ENCODE peak calls at places on chromosomes 6 and 20, in four cellular contexts. F is uterus, L is heart left ventricle, C is lower lobe of right lung. Q is an unnamed sample.
A peak's percentile ranks its signal among the peaks of the same experiment; 100 is the strongest.

GRCh38 chr6:48389146-48390043 is 278.4 kb upstream of the PTCHD4 start:
- DNase-seq in F (no peak), L (no peak), C (no peak), Q (no peak)

GRCh38 chr20:45320948-45321595 is 13.0 kb upstream of the MATN4 start:
- DNase-seq in F (no peak), L (no peak), C (no peak), Q (no peak)

GRCh38 chr20:45229264-45230056 is 8.3 kb downstream of the SEMG2 start:
- DNase-seq in F (no peak), L (no peak), C (peak; percentile 74), Q (no peak)

GRCh38 chr6:143980921-143981320 is 27.1 kb downstream of the PLAGL1 start:
- DNase-seq in F (no peak), L (no peak), C (no peak), Q (no peak)

GRCh38 chr6:37042139-37042538 is 36.7 kb downstream of the FGD2 start:
- DNase-seq in F (no peak), L (no peak), C (peak; percentile 31), Q (no peak)

GRCh38 chr6:2047855-2048254 is 197.6 kb downstream of the GMDS start:
- DNase-seq in F (no peak), L (no peak), C (no peak), Q (no peak)

GRCh38 chr6:101783287-101783686 is 389.8 kb downstream of the GRIK2 start:
- DNase-seq in F (no peak), L (no peak), C (no peak), Q (no peak)

GRCh38 chr20:34850969-34851368 is 21.7 kb downstream of the GGT7 start:
- DNase-seq in F (no peak), L (no peak), C (no peak), Q (peak; percentile 45)

GRCh38 chr6:80348263-80348662 is 241.8 kb downstream of the BCKDHB start:
- DNase-seq in F (no peak), L (peak; percentile 60), C (no peak), Q (no peak)

GRCh38 chr20:40651121-40651520 is 37.9 kb downstream of the MAFB start:
- DNase-seq in F (no peak), L (no peak), C (no peak), Q (no peak)

GRCh38 chr6:15810618-15811017 is 147.8 kb upstream of the DTNBP1 start:
- DNase-seq in F (no peak), L (no peak), C (no peak), Q (no peak)
- H3K27ac ChIP-seq in F (no peak overlapping the region), L (no peak overlapping the region), C (no peak overlapping the region), Q (no peak overlapping the region)

GRCh38 chr6:138487122-138487604 is 12.1 kb downstream of the NHSL1 start:
- DNase-seq in F (no peak), L (no peak), C (no peak), Q (no peak)

GRCh38 chr6:138485005-138485545 is 14.2 kb downstream of the NHSL1 start:
- DNase-seq in F (no peak), L (no peak), C (no peak), Q (no peak)

GRCh38 chr6:138485586-138486248 is 13.6 kb downstream of the NHSL1 start:
- DNase-seq in F (no peak), L (no peak), C (no peak), Q (no peak)

GRCh38 chr6:138483911-138484731 is 15.2 kb downstream of the NHSL1 start:
- DNase-seq in F (no peak), L (no peak), C (no peak), Q (no peak)

GRCh38 chr6:138486249-138487121 is 12.8 kb downstream of the NHSL1 start:
- DNase-seq in F (no peak), L (no peak), C (no peak), Q (no peak)
- H3K27ac ChIP-seq in F (no peak overlapping the region), L (no peak overlapping the region), C (no peak overlapping the region), Q (no peak overlapping the region)

DNA sequence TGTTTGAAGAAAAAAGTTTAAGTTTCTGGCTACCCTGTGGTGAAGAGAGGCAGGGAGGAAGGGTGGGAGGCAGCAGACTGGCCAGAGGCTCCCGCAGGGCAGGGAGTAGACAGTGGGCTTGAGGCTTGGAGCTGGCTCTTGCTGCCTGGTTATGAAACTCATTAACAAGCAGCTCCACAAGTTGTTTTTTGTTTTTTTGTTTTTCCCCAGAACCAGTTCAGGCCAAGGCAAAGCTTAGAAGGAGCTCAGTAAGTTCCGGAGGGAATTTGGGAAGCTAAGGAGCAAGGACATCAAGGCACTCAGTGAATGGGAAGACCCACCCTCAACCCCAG is 4.0 kb downstream of the DLL1 start:
- DNase-seq in F (no peak), L (no peak), C (no peak), Q (no peak)
- H3K27ac ChIP-seq in F (peak overlapping the region; percentile 39), L (peak overlapping the region; percentile 89), C (peak overlapping the region; percentile 53), Q (no peak overlapping the region)

GRCh38 chr6:106800379-106800778 is 171.0 kb downstream of the QRSL1 start:
- DNase-seq in F (no peak), L (no peak), C (no peak), Q (no peak)

GRCh38 chr6:106796754-106797153 is 167.4 kb downstream of the QRSL1 start:
- DNase-seq in F (no peak), L (no peak), C (no peak), Q (no peak)

GRCh38 chr6:106799008-106799952 is 169.9 kb downstream of the QRSL1 start:
- DNase-seq in F (no peak), L (no peak), C (no peak), Q (no peak)

GRCh38 chr6:106794129-106794528 is 164.8 kb downstream of the QRSL1 start:
- DNase-seq in F (no peak), L (no peak), C (no peak), Q (no peak)

DNA sequence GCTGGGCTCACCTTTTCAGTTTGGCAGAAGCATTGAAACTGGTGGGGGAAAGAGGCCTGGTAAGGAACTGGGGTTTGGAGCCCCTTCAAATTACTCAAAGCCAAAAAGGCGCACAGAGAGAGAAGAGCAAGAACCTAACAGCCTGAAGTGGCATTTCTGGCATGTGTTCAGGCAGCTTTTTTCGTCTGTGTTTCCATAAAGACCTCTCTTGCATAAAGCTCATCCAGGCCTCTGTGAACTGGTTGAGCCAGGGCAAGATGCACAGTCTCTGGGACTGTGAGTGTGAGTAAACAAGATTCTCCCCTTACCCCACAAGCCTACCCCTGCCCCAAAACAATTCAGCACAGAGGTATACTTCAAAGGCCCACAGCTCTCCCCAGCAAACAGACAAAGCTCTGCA is 167.8 kb downstream of the QRSL1 start:
- DNase-seq in F (no peak), L (no peak), C (no peak), Q (no peak)
- H3K27ac ChIP-seq in F (no peak overlapping the region), L (no peak overlapping the region), C (no peak overlapping the region), Q (no peak overlapping the region)

GRCh38 chr6:158812611-158813010 is 6.6 kb downstream of the EZR start:
- DNase-seq in F (no peak), L (no peak), C (no peak), Q (no peak)

GRCh38 chr6:158808918-158809678 is 10.1 kb downstream of the EZR start:
- DNase-seq in F (no peak), L (no peak), C (no peak), Q (no peak)

GRCh38 chr6:158808442-158808833 is 10.7 kb downstream of the EZR start:
- DNase-seq in F (no peak), L (no peak), C (no peak), Q (no peak)

GRCh38 chr6:158813032-158813431 is 6.1 kb downstream of the EZR start:
- DNase-seq in F (no peak), L (no peak), C (no peak), Q (no peak)

GRCh38 chr6:158810149-158811095 is 8.7 kb downstream of the EZR start:
- DNase-seq in F (no peak), L (no peak), C (no peak), Q (no peak)
- H3K27ac ChIP-seq in F (no peak overlapping the region), L (no peak overlapping the region), C (no peak overlapping the region), Q (no peak overlapping the region)

GRCh38 chr6:31632279-31632946 is 11.9 kb downstream of the PRRC2A start:
- DNase-seq in F (no peak), L (no peak), C (no peak), Q (no peak)

GRCh38 chr6:31636698-31637596 is 15.5 kb downstream of the BAG6 start:
- DNase-seq in F (no peak), L (no peak), C (no peak), Q (no peak)

GRCh38 chr6:31634131-31634530 is 13.6 kb downstream of the PRRC2A start:
- DNase-seq in F (no peak), L (no peak), C (no peak), Q (no peak)

GRCh38 chr6:31633447-31633846 is 12.9 kb downstream of the PRRC2A start:
- DNase-seq in F (no peak), L (no peak), C (no peak), Q (no peak)

GRCh38 chr6:31634969-31635575 is 14.6 kb downstream of the PRRC2A start:
- DNase-seq in F (no peak), L (no peak), C (no peak), Q (no peak)
- H3K27ac ChIP-seq in F (no peak overlapping the region), L (no peak overlapping the region), C (no peak overlapping the region), Q (no peak overlapping the region)

GRCh38 chr6:111842891-111843290 is 30.4 kb downstream of the FYN start:
- DNase-seq in F (no peak), L (no peak), C (no peak), Q (no peak)
- H3K27ac ChIP-seq in F (no peak overlapping the region), L (peak overlapping the region; percentile 58), C (no peak overlapping the region), Q (no peak overlapping the region)

DNA sequence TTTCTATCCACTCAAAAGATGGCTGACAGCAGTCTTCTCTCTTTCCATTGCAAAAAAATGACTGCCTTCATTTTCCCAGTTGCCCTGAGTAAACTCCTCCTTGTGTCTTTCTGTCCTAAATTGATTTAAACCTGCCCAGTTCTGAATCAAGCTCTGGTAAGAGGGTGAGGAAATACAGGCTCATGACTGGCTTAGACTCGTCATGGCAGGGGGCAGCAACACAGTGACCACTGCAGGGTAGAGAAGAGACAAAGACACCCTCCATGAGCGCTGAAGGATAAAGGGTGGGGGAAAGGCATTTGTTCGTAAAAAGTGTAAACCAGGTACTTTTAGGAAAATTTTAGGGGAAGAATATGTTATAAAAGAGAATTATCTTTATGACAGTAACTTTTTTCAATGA is 738.2 kb upstream of the FLRT3 start:
- DNase-seq in F (no peak), L (no peak), C (no peak), Q (no peak)
- H3K27ac ChIP-seq in F (no peak overlapping the region), L (no peak overlapping the region), C (no peak overlapping the region), Q (no peak overlapping the region)

Q was measured in aorta.